ENCODE peak calls at places on chromosomes 6 and 20, in ten cellular contexts. E, Q, L, C, M, S, W, I, D and Y are unnamed samples.
A peak's percentile ranks its signal among the peaks of the same experiment; 100 is the strongest.

GRCh38 chr6:37072526-37072925 is 67.1 kb downstream of the FGD2 start:
- DNase-seq in L (no peak), D (no peak), E (no peak), I (no peak), S (peak; percentile 20), Q (no peak), W (no peak), C (no peak), M (no peak), Y (no peak)

GRCh38 chr6:107655245-107655644 is 165.3 kb downstream of the SOBP start:
- DNase-seq in W (no peak), L (no peak), Q (no peak), C (no peak), E (no peak), I (no peak), S (no peak), D (peak; percentile 83), M (no peak), Y (no peak)

GRCh38 chr20:1322511-1323245 is 6.3 kb downstream of the SDCBP2 start:
- DNase-seq in M (peak; percentile 24), Q (no peak), L (peak; percentile 67), W (peak; percentile 87), S (no peak), D (no peak), E (no peak), C (peak; percentile 56), I (peak; percentile 90), Y (peak; percentile 70)

GRCh38 chr6:44247338-44248302 is 719 bp downstream of the HSP90AB1 start:
- DNase-seq in M (peak; percentile 81), I (peak; percentile 78), C (peak; percentile 66), W (no peak), S (peak; percentile 59), D (peak; percentile 63), Q (no peak), E (no peak), L (no peak), Y (peak; percentile 96)

GRCh38 chr6:168985705-168986104 is 267.9 kb downstream of the THBS2 start:
- DNase-seq in C (no peak), I (no peak), L (no peak), S (no peak), M (no peak), W (no peak), E (no peak), Q (no peak), D (no peak), Y (no peak)

GRCh38 chr6:153103256-153103655 is 27.8 kb downstream of the RGS17 start:
- DNase-seq in E (no peak), W (no peak), Q (no peak), L (no peak), C (no peak), S (no peak), M (no peak), I (no peak), D (no peak), Y (no peak)

GRCh38 chr6:137867685-137868509 is 838 bp downstream of the TNFAIP3 start:
- DNase-seq in W (no peak), M (no peak), L (no peak), Q (no peak), I (no peak), C (no peak), S (peak; percentile 74), E (no peak), D (peak; percentile 80), Y (peak; percentile 87)

GRCh38 chr6:122969999-122970398 is 26.0 kb upstream of the CLVS2 start:
- DNase-seq in D (peak; percentile 20), L (no peak), M (no peak), W (no peak), S (no peak), C (no peak), I (no peak), Q (no peak), E (no peak), Y (no peak)

GRCh38 chr20:2617099-2617714 is 35.2 kb upstream of the NOP56 start:
- DNase-seq in L (no peak), E (no peak), M (no peak), I (no peak), W (no peak), C (no peak), Q (no peak), S (no peak), D (no peak), Y (no peak)

GRCh38 chr20:46207783-46208182 is 89.7 kb downstream of the CD40 start:
- DNase-seq in W (no peak), C (no peak), L (no peak), Q (no peak), S (no peak), M (no peak), D (no peak), I (no peak), E (no peak), Y (no peak)

GRCh38 chr20:46207031-46207549 is 89.0 kb downstream of the CD40 start:
- DNase-seq in S (no peak), M (no peak), Q (no peak), I (no peak), W (no peak), D (no peak), C (no peak), L (no peak), E (no peak), Y (no peak)

GRCh38 chr20:46204594-46205205 is 86.6 kb downstream of the CD40 start:
- DNase-seq in E (no peak), W (no peak), L (no peak), C (no peak), Q (no peak), D (no peak), I (no peak), S (no peak), M (no peak), Y (no peak)

GRCh38 chr20:46205349-46205748 is 87.2 kb downstream of the CD40 start:
- DNase-seq in S (no peak), D (no peak), I (no peak), M (no peak), E (no peak), L (no peak), W (no peak), C (no peak), Q (no peak), Y (no peak)

DNA sequence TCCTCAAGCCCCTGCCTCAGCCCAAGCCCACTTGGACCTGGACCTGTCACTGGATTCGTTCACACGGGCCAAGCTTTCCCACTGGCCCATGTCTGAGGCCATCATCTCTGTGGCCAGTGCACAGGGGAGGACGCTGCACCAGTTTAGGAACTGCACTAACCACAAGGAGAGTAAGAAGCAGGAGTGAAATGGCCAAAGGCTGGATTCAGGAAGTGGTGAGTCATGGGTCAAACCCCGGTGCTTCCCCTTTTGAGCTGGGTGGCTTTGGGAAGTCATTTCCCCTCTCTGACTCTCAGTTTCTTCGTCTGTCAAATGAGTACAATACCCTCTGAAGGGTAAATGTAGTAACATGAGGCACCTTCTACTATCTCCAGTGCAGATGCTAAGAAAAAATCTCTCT is 87.9 kb downstream of the CD40 start:
- DNase-seq in I (no peak), D (no peak), S (no peak), Q (no peak), C (no peak), L (no peak), W (peak; percentile 16), M (no peak), E (peak; percentile 40), Y (peak; percentile 87)
- H3K4me3 ChIP-seq in I (no peak overlapping the region), D (no peak overlapping the region), S (no peak overlapping the region), Q (no peak overlapping the region), C (no peak overlapping the region), L (no peak overlapping the region), W (no peak overlapping the region), M (no peak overlapping the region), E (no peak overlapping the region), Y (no peak overlapping the region)

DNA sequence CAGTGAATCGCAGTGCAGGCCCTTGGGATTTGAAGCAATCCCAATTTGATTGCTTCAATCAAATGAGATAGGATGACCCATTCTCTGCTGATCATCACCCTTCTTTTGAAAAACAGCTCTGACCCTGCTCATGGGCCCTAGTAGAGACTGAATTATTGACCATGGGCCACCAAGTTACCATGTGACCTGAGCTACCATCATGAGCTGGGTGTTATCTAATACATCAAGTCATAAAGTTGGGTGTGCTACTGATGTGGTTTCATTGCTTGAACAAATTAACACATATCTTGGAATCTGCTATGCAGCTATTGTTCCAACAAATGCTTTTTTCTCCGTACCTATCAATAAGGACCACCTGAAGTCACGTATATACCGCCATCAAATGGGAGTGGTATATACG is 54.8 kb upstream of the CNKSR3 start:
- DNase-seq in E (no peak), D (no peak), C (no peak), W (no peak), L (no peak), S (no peak), Q (no peak), M (no peak), I (no peak), Y (no peak)
- H3K27ac ChIP-seq in E (no peak overlapping the region), D (no peak overlapping the region), C (no peak overlapping the region), W (no peak overlapping the region), L (no peak overlapping the region), S (no peak overlapping the region), Q (no peak overlapping the region), M (no peak overlapping the region), I (no peak overlapping the region), Y (no peak overlapping the region)

GRCh38 chr20:44714102-44714700 is 968 bp upstream of the CCN5 start:
- DNase-seq in W (no peak), E (no peak), D (no peak), M (no peak), Q (no peak), I (no peak), L (peak; percentile 95), S (no peak), C (no peak), Y (no peak)
- H3K4me3 ChIP-seq in W (no peak overlapping the region), E (no peak overlapping the region), D (no peak overlapping the region), M (no peak overlapping the region), Q (no peak overlapping the region), I (no peak overlapping the region), L (peak overlapping the region; percentile 68), S (no peak overlapping the region), C (no peak overlapping the region), Y (no peak overlapping the region)

GRCh38 chr6:22042713-22043112 is 254.1 kb downstream of the PRL start:
- DNase-seq in E (no peak), Q (no peak), M (no peak), L (no peak), C (peak; percentile 26), S (no peak), W (no peak), I (no peak), D (no peak), Y (no peak)
- H3K27ac ChIP-seq in E (peak overlapping the region; percentile 15), Q (no peak overlapping the region), M (no peak overlapping the region), L (peak overlapping the region; percentile 33), C (peak overlapping the region; percentile 84), S (no peak overlapping the region), W (no peak overlapping the region), I (no peak overlapping the region), D (no peak overlapping the region), Y (peak overlapping the region; percentile 43)

GRCh38 chr6:113632220-113632864 is 224.8 kb upstream of the MARCKS start:
- DNase-seq in W (peak; percentile 94), M (no peak), S (peak; percentile 55), C (no peak), Q (no peak), D (no peak), L (no peak), I (peak; percentile 72), E (peak; percentile 41), Y (no peak)
- H3K4me3 ChIP-seq in W (peak overlapping the region; percentile 38), M (peak overlapping the region; percentile 21), S (peak overlapping the region; percentile 43), C (no peak overlapping the region), Q (no peak overlapping the region), D (no peak overlapping the region), L (peak overlapping the region; percentile 57), I (peak overlapping the region; percentile 14), E (peak overlapping the region; percentile 14), Y (no peak overlapping the region)

DNA sequence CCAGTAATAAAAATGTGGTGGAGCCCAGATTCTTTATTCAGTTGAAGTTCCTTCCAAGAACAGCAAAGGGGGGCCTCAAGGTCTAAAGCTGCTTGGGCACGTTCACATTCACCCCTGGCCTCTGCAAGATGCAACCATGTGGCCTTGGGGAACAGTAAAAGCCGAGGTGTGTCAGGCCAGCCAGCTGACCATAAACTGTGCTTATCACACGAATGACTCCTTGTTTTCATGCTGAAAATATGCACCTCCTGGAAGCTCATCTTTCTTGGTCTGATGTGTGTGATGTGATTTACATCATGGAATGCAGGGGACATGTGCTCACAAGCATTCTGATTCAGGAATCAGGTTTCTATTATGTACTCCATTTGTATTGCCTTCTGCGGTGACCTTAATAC is 211.6 kb upstream of the MARCKS start:
- DNase-seq in W (peak; percentile 93), L (no peak), D (no peak), S (no peak), E (no peak), Q (no peak), I (peak; percentile 69), M (no peak), C (peak; percentile 24), Y (no peak)
- H3K27ac ChIP-seq in W (peak overlapping the region; percentile 89), L (no peak overlapping the region), D (no peak overlapping the region), S (peak overlapping the region; percentile 49), E (peak overlapping the region; percentile 61), Q (no peak overlapping the region), I (peak overlapping the region; percentile 82), M (no peak overlapping the region), C (peak overlapping the region; percentile 56), Y (peak overlapping the region; percentile 70)